ENCODE peak calls at places on chromosomes 2 and 18, in four cellular contexts. One of them, this sample, is unnamed.
A peak's percentile ranks its signal among the peaks of the same experiment; 100 is the strongest.

GRCh38 chr2:128441341-128442052 is 122.8 kb upstream of the HS6ST1 start:
- DNase-seq in ELR: no peak
- DNase-seq in RWPE1: no peak
- DNase-seq in activated B cell treated with CpG ODN at 0.5 μM for 24 hours: no peak
- DNase-seq in this sample: no peak

GRCh38 chr2:149733936-149734685 is 146.5 kb upstream of the MMADHC start:
- DNase-seq in ELR: peak; percentile 77
- DNase-seq in RWPE1: peak; percentile 62
- DNase-seq in activated B cell treated with CpG ODN at 0.5 μM for 24 hours: no peak
- DNase-seq in this sample: no peak

GRCh38 chr18:13424377-13424776 is 205.8 kb downstream of the LDLRAD4 start:
- DNase-seq in ELR: no peak
- DNase-seq in RWPE1: no peak
- DNase-seq in activated B cell treated with CpG ODN at 0.5 μM for 24 hours: no peak
- DNase-seq in this sample: no peak

GRCh38 chr2:127628767-127629614 is 17.0 kb upstream of the GPR17 start:
- DNase-seq in ELR: no peak
- DNase-seq in RWPE1: no peak
- DNase-seq in activated B cell treated with CpG ODN at 0.5 μM for 24 hours: no peak
- DNase-seq in this sample: no peak

GRCh38 chr2:70596739-70597138 is 43.1 kb upstream of the TGFA start:
- DNase-seq in ELR: peak; percentile 50
- DNase-seq in RWPE1: peak; percentile 23
- DNase-seq in activated B cell treated with CpG ODN at 0.5 μM for 24 hours: no peak
- DNase-seq in this sample: no peak

GRCh38 chr18:29439398-29439797 is 1262.5 kb upstream of the CDH2 start:
- DNase-seq in ELR: no peak
- DNase-seq in RWPE1: no peak
- DNase-seq in activated B cell treated with CpG ODN at 0.5 μM for 24 hours: no peak
- DNase-seq in this sample: no peak

GRCh38 chr2:240425697-240426096 is 9.8 kb upstream of the GPC1 start:
- DNase-seq in ELR: no peak
- DNase-seq in RWPE1: no peak
- DNase-seq in activated B cell treated with CpG ODN at 0.5 μM for 24 hours: no peak
- DNase-seq in this sample: no peak

GRCh38 chr2:196987654-196988364 is 61.3 kb upstream of the PGAP1 start:
- DNase-seq in ELR: peak; percentile 99
- DNase-seq in RWPE1: peak; percentile 83
- DNase-seq in activated B cell treated with CpG ODN at 0.5 μM for 24 hours: no peak
- DNase-seq in this sample: no peak

GRCh38 chr18:48790869-48791635 is 159.7 kb downstream of the SMAD7 start:
- DNase-seq in ELR: no peak
- DNase-seq in RWPE1: no peak
- DNase-seq in activated B cell treated with CpG ODN at 0.5 μM for 24 hours: no peak
- DNase-seq in this sample: no peak

GRCh38 chr2:203574824-203575223 is 39.7 kb upstream of the RAPH1 start:
- DNase-seq in ELR: no peak
- DNase-seq in RWPE1: no peak
- DNase-seq in activated B cell treated with CpG ODN at 0.5 μM for 24 hours: no peak
- DNase-seq in this sample: no peak

GRCh38 chr2:150097891-150098595 is 389.4 kb downstream of the RND3 start:
- DNase-seq in ELR: peak; percentile 40
- DNase-seq in RWPE1: no peak
- DNase-seq in activated B cell treated with CpG ODN at 0.5 μM for 24 hours: no peak
- DNase-seq in this sample: no peak

GRCh38 chr2:237857791-237858190 is 1.6 kb upstream of the RAMP1 start:
- DNase-seq in ELR: no peak
- DNase-seq in RWPE1: no peak
- DNase-seq in activated B cell treated with CpG ODN at 0.5 μM for 24 hours: no peak
- DNase-seq in this sample: no peak

GRCh38 chr2:10059552-10060335 is 16.4 kb downstream of the KLF11 start:
- DNase-seq in ELR: no peak
- DNase-seq in RWPE1: no peak
- DNase-seq in activated B cell treated with CpG ODN at 0.5 μM for 24 hours: no peak
- DNase-seq in this sample: no peak

GRCh38 chr18:76620326-76620813 is 125.3 kb upstream of the ZNF516 start:
- DNase-seq in ELR: peak; percentile 76
- DNase-seq in RWPE1: no peak
- DNase-seq in activated B cell treated with CpG ODN at 0.5 μM for 24 hours: peak; percentile 27
- DNase-seq in this sample: no peak

GRCh38 chr18:76402026-76402990 is 92.7 kb downstream of the ZNF516 start:
- DNase-seq in ELR: no peak
- DNase-seq in RWPE1: no peak
- DNase-seq in activated B cell treated with CpG ODN at 0.5 μM for 24 hours: no peak
- DNase-seq in this sample: no peak

GRCh38 chr2:43340945-43341356 is 114.5 kb upstream of the ZFP36L2 start:
- DNase-seq in ELR: peak; percentile 75
- DNase-seq in RWPE1: peak; percentile 62
- DNase-seq in activated B cell treated with CpG ODN at 0.5 μM for 24 hours: no peak
- DNase-seq in this sample: no peak

GRCh38 chr2:31296641-31297287 is 62.8 kb downstream of the EHD3 start:
- DNase-seq in ELR: peak; percentile 36
- DNase-seq in RWPE1: no peak
- DNase-seq in activated B cell treated with CpG ODN at 0.5 μM for 24 hours: no peak
- DNase-seq in this sample: no peak

GRCh38 chr2:216787851-216788250 is 72.0 kb downstream of the TNP1 start:
- DNase-seq in ELR: no peak
- DNase-seq in RWPE1: no peak
- DNase-seq in activated B cell treated with CpG ODN at 0.5 μM for 24 hours: no peak
- DNase-seq in this sample: no peak

GRCh38 chr2:133940134-133940533 is 313.7 kb upstream of the MGAT5 start:
- DNase-seq in ELR: no peak
- DNase-seq in RWPE1: no peak
- DNase-seq in activated B cell treated with CpG ODN at 0.5 μM for 24 hours: no peak
- DNase-seq in this sample: no peak

GRCh38 chr18:55593888-55594287 is 5.9 kb upstream of the TCF4 start:
- DNase-seq in ELR: peak; percentile 48
- DNase-seq in RWPE1: no peak
- DNase-seq in activated B cell treated with CpG ODN at 0.5 μM for 24 hours: no peak
- DNase-seq in this sample: no peak

GRCh38 chr2:96875498-96876035 is 5.7 kb upstream of the SEMA4C start:
- DNase-seq in ELR: no peak
- DNase-seq in RWPE1: no peak
- DNase-seq in activated B cell treated with CpG ODN at 0.5 μM for 24 hours: no peak
- DNase-seq in this sample: no peak

GRCh38 chr2:3172265-3172935 is 205.2 kb downstream of the EIPR1 start:
- DNase-seq in ELR: no peak
- DNase-seq in RWPE1: peak; percentile 64
- DNase-seq in activated B cell treated with CpG ODN at 0.5 μM for 24 hours: no peak
- DNase-seq in this sample: no peak

GRCh38 chr2:229861431-229861830 is 60.4 kb downstream of the TRIP12 start:
- DNase-seq in ELR: no peak
- DNase-seq in RWPE1: no peak
- DNase-seq in activated B cell treated with CpG ODN at 0.5 μM for 24 hours: no peak
- DNase-seq in this sample: no peak

GRCh38 chr18:26482567-26482966 is 65.8 kb downstream of the KCTD1 start:
- DNase-seq in ELR: peak; percentile 35
- DNase-seq in RWPE1: no peak
- DNase-seq in activated B cell treated with CpG ODN at 0.5 μM for 24 hours: no peak
- DNase-seq in this sample: no peak

GRCh38 chr2:109429711-109430265 is 184.0 kb downstream of the SEPTIN10 start:
- DNase-seq in ELR: no peak
- DNase-seq in RWPE1: no peak
- DNase-seq in activated B cell treated with CpG ODN at 0.5 μM for 24 hours: no peak
- DNase-seq in this sample: no peak

GRCh38 chr2:97871096-97871780 is 124.5 kb downstream of the TMEM131 start:
- DNase-seq in ELR: peak; percentile 90
- DNase-seq in RWPE1: peak; percentile 56
- DNase-seq in activated B cell treated with CpG ODN at 0.5 μM for 24 hours: no peak
- DNase-seq in this sample: no peak

GRCh38 chr18:11976882-11977281 is 4.4 kb upstream of the IMPA2 start:
- DNase-seq in ELR: peak; percentile 75
- DNase-seq in RWPE1: no peak
- DNase-seq in activated B cell treated with CpG ODN at 0.5 μM for 24 hours: no peak
- DNase-seq in this sample: no peak

GRCh38 chr2:166539340-166540162 is 45.5 kb upstream of the SCN7A start:
- DNase-seq in ELR: peak; percentile 71
- DNase-seq in RWPE1: peak; percentile 55
- DNase-seq in activated B cell treated with CpG ODN at 0.5 μM for 24 hours: no peak
- DNase-seq in this sample: no peak